ENCODE peak calls at places on chromosomes 12 and 14, in ten cellular contexts. U, E, Q, Y, C, G, D, Z, A and M are unnamed samples.

GRCh38 chr12:49609059-49609874 is 3.8 kb upstream of the FAM186B start:
- DNase-seq in U (no peak), E (no peak), Q (no peak), Y (no peak), C (no peak), G (no peak), D (no peak), Z (no peak), A (no peak), M (no peak)

GRCh38 chr12:111126331-111126730 is 206.0 kb upstream of the MYL2 start:
- DNase-seq in U (no peak), E (no peak), Q (no peak), Y (no peak), C (no peak), G (no peak), D (no peak), Z (no peak), A (no peak), M (no peak)

GRCh38 chr12:95582230-95583058 is 31.2 kb upstream of the USP44 start:
- DNase-seq in U (no peak), E (no peak), Q (no peak), Y (no peak), C (peak), G (no peak), D (peak), Z (no peak), A (peak), M (peak)

GRCh38 chr14:34365309-34365915 is 96.6 kb downstream of the SPTSSA start:
- DNase-seq in U (no peak), E (no peak), Q (no peak), Y (no peak), C (peak), G (no peak), D (peak), Z (no peak), A (no peak), M (no peak)

GRCh38 chr12:101713059-101713682 is 15.7 kb downstream of the CHPT1 start:
- DNase-seq in U (peak), E (no peak), Q (no peak), Y (no peak), C (no peak), G (no peak), D (no peak), Z (no peak), A (no peak), M (no peak)

GRCh38 chr12:6914246-6914947 is at the start of gene ENO2:
- DNase-seq in U (peak), E (peak), Q (peak), Y (peak), C (peak), G (peak), D (peak), Z (peak), A (peak), M (peak)

GRCh38 chr14:36315159-36315853 is 5.1 kb downstream of the MBIP start:
- DNase-seq in U (no peak), E (no peak), Q (no peak), Y (no peak), C (no peak), G (no peak), D (no peak), Z (peak), A (no peak), M (no peak)

GRCh38 chr14:28299227-28299626 is 467.4 kb upstream of the FOXG1 start:
- DNase-seq in U (no peak), E (no peak), Q (no peak), Y (no peak), C (no peak), G (no peak), D (no peak), Z (no peak), A (no peak), M (no peak)

GRCh38 chr12:32290411-32290810 is 108.9 kb upstream of the FGD4 start:
- DNase-seq in U (no peak), E (no peak), Q (no peak), Y (no peak), C (peak), G (no peak), D (no peak), Z (no peak), A (no peak), M (no peak)